ENCODE peak calls at places on chromosomes 2 and 18, in five cellular contexts. Z is A549, I is K562, N is HepG2, E is GM12878. F is an unnamed sample.

GRCh38 chr2:218256612-218257350 is 4.0 kb upstream of the GPBAR1 start:
- DNase-seq in I (no peak), Z (no peak), N (no peak), E (no peak), F (no peak)

GRCh38 chr2:137997733-137998132 is 33.5 kb downstream of the HNMT start:
- DNase-seq in Z (no peak), E (no peak), N (no peak), I (no peak), F (no peak)

GRCh38 chr18:7084080-7084765 is 33.4 kb downstream of the LAMA1 start:
- DNase-seq in N (no peak), Z (no peak), E (peak), I (no peak), F (no peak)

GRCh38 chr18:34977787-34978532 is 63.3 kb upstream of the MAPRE2 start:
- DNase-seq in I (no peak), N (no peak), Z (no peak), E (no peak), F (peak)

GRCh38 chr2:197191177-197191947 is 119.2 kb downstream of the ANKRD44 start:
- DNase-seq in I (peak), Z (peak), E (no peak), N (peak), F (peak)

GRCh38 chr2:228355897-228356296 is 174.4 kb upstream of the SPHKAP start:
- DNase-seq in I (no peak), E (no peak), N (no peak), Z (no peak), F (no peak)

GRCh38 chr2:228876296-228876695 is 394.8 kb downstream of the PID1 start:
- DNase-seq in N (no peak), I (no peak), Z (no peak), E (no peak), F (no peak)

GRCh38 chr2:96264656-96265348 is 995 bp downstream of the TMEM127 start:
- DNase-seq in Z (peak), E (no peak), N (peak), I (no peak), F (peak)

GRCh38 chr2:60883896-60884295 is 2.5 kb downstream of the REL start:
- DNase-seq in E (no peak), I (no peak), N (no peak), Z (no peak), F (no peak)

GRCh38 chr2:1944986-1945385 is 200.7 kb upstream of the PXDN start:
- DNase-seq in E (no peak), I (no peak), N (no peak), Z (no peak), F (no peak)

GRCh38 chr2:69017080-69017479 is 4.1 kb downstream of the ANTXR1 start:
- DNase-seq in E (no peak), Z (no peak), I (no peak), N (no peak), F (no peak)

GRCh38 chr2:71886241-71886640 is 261.4 kb downstream of the CYP26B1 start:
- DNase-seq in E (no peak), N (no peak), Z (no peak), I (no peak), F (no peak)

GRCh38 chr2:193837368-193837767 is 1642.6 kb upstream of the TMEFF2 start:
- DNase-seq in I (no peak), Z (no peak), N (no peak), E (no peak), F (no peak)

GRCh38 chr2:3282056-3282998 is 95.3 kb downstream of the EIPR1 start:
- DNase-seq in I (no peak), E (no peak), N (no peak), Z (no peak), F (peak)

GRCh38 chr2:15989559-15989958 is 49.2 kb downstream of the MYCN start:
- DNase-seq in N (no peak), I (no peak), Z (no peak), E (no peak), F (no peak)

GRCh38 chr18:12376034-12376717 is 851 bp downstream of the AFG3L2 start:
- DNase-seq in N (peak), Z (no peak), E (no peak), I (no peak), F (peak)

GRCh38 chr2:146734042-146734715 is 1110.7 kb upstream of the ACVR2A start:
- DNase-seq in I (peak), N (peak), E (peak), Z (peak), F (peak)

GRCh38 chr2:56334622-56335021 is 150.8 kb downstream of the CCDC85A start:
- DNase-seq in Z (no peak), N (no peak), I (no peak), E (no peak), F (no peak)

GRCh38 chr18:9506046-9506792 is 30.9 kb downstream of the RALBP1 start:
- DNase-seq in E (no peak), I (no peak), Z (no peak), N (no peak), F (no peak)

GRCh38 chr2:136136921-136137320 is 19.0 kb upstream of the CXCR4 start:
- DNase-seq in I (no peak), N (no peak), Z (no peak), E (no peak), F (no peak)

GRCh38 chr18:26480897-26481795 is 67.2 kb downstream of the KCTD1 start:
- DNase-seq in Z (peak), I (no peak), N (peak), E (no peak), F (no peak)

GRCh38 chr18:37254256-37254880 is 311.2 kb downstream of the CELF4 start:
- DNase-seq in E (no peak), I (no peak), Z (no peak), N (no peak), F (no peak)
- TF ChIP-seq USF2 in E (no peak), I (no peak), Z (no peak), N (no peak), F (no peak)

DNA sequence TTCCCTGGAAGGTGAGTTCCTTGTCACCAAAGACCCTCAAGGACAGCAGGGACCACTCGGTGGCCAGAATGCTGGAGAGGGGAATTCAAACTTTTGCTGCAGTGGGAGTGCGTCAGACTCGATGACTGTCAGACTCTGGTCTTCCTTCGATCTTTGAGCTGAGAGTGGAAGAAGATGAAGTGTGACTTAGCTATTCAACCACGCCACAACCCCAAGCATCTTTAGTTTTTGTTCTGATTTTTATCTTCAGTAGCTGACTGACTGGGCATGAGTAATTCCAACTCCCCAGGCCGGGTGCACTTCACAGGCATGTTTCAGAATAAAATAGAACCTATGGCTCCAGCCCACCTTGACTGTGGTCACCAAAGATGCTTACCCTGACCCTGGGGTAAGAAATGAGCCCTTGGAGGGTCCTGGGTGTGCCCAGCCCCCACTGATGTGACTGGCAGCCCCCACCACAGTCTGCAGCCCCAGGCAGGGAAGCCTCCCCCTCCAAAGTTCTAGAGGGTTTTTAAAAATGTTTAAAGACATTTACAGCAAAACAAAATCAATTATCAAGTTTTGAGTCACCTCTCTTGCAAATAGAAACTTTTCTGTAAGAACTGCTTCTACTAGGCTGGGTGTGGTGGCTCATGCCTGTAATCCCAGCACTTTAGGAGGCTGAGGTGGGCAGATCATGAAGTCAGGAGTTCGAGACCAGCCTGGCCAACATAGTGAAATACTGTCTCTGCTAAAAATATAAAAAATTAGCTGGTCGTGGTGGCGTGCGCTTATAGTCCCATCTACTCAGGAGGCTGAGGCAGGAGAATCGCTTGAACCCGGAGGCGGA is 24.9 kb upstream of the YWHAQ start:
- DNase-seq in N (no peak), I (no peak), Z (no peak), E (peak), F (no peak)
- TF ChIP-seq REST in N (no peak), I (no peak), Z (no peak), E (no peak), F (peak)

DNA sequence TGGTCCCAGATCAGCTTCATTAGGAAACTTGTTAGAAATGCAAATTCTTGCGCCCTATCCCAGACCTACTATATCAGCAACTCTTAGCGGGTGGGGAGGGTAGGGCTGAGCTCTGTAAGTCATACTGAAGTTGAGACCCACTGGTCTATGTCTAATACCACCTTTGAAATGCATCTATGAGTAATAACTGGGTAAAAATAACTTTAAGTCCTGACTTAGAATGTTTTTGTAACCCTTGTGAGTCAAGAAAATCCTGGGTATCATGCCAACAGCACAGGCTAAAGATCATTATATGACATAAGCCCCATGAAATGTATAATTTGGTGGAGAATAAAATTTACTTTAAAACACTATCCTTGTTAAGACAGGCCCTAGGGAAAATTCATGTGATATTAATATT is 41.4 kb downstream of the PRKD3 start:
- DNase-seq in E (no peak), N (no peak), Z (no peak), I (no peak), F (no peak)
- TF ChIP-seq USF2 in E (no peak), N (no peak), Z (no peak), I (no peak), F (no peak)

GRCh38 chr2:147789720-147790119 is 55.1 kb upstream of the ACVR2A start:
- DNase-seq in E (no peak), N (no peak), Z (no peak), I (no peak), F (no peak)
- TF ChIP-seq REST in E (no peak), N (no peak), Z (no peak), I (no peak), F (no peak)

GRCh38 chr2:126510960-126511359 is 145.0 kb upstream of the GYPC start:
- DNase-seq in N (no peak), Z (no peak), E (no peak), I (no peak), F (no peak)

GRCh38 chr2:126507425-126507867 is 148.5 kb upstream of the GYPC start:
- DNase-seq in Z (no peak), N (peak), E (no peak), I (no peak), F (no peak)

GRCh38 chr2:126518206-126518605 is 137.8 kb upstream of the GYPC start:
- DNase-seq in I (no peak), Z (no peak), E (no peak), N (no peak), F (no peak)

GRCh38 chr2:126513033-126513432 is 142.9 kb upstream of the GYPC start:
- DNase-seq in N (no peak), Z (no peak), I (no peak), E (no peak), F (no peak)
- TF ChIP-seq USF2 in N (no peak), Z (no peak), I (no peak), E (no peak), F (no peak)